ENCODE peak calls at places on chromosomes 1 and 21, in nine cellular contexts. R, T, W, S, I, C, Q, Y and X are unnamed samples.

GRCh38 chr1:30816211-30817082 is 58.9 kb upstream of the LAPTM5 start:
- DNase-seq in W (peak; percentile 89), S (peak; percentile 45), I (no peak), R (no peak), Y (peak; percentile 83), T (peak; percentile 32), Q (peak; percentile 88), C (peak; percentile 91), X (no peak)

GRCh38 chr1:179677882-179678281 is 65.2 kb upstream of the FAM163A start:
- DNase-seq in S (no peak), Q (no peak), C (no peak), W (no peak), I (no peak), R (no peak), T (no peak), Y (no peak), X (no peak)

GRCh38 chr1:200250469-200250868 is 159.4 kb downstream of the ZNF281 start:
- DNase-seq in C (no peak), Y (no peak), T (no peak), I (no peak), Q (no peak), S (no peak), W (no peak), R (no peak), X (no peak)

GRCh38 chr1:80593197-80593596 is 1207.5 kb upstream of the ADGRL2 start:
- DNase-seq in I (no peak), Q (no peak), Y (no peak), C (no peak), T (no peak), W (no peak), S (no peak), R (no peak), X (no peak)

GRCh38 chr21:33123396-33124120 is 53.6 kb downstream of the OLIG1 start:
- DNase-seq in C (no peak), Q (no peak), S (no peak), R (no peak), Y (no peak), I (no peak), W (peak; percentile 19), T (no peak), X (no peak)

GRCh38 chr1:82366694-82367093 is 566.0 kb downstream of the ADGRL2 start:
- DNase-seq in Q (no peak), W (peak; percentile 90), T (no peak), R (no peak), I (no peak), Y (no peak), C (no peak), S (no peak), X (no peak)

GRCh38 chr1:174800221-174800791 is 199.4 kb upstream of the CACYBP start:
- DNase-seq in W (no peak), Y (peak; percentile 5), I (no peak), Q (no peak), T (no peak), R (peak; percentile 36), S (no peak), C (no peak), X (no peak)

GRCh38 chr1:248670003-248670402 is 14.7 kb upstream of the OR2T27 start:
- DNase-seq in W (no peak), I (no peak), R (no peak), C (no peak), Y (no peak), S (no peak), T (no peak), Q (peak; percentile 6), X (no peak)

DNA sequence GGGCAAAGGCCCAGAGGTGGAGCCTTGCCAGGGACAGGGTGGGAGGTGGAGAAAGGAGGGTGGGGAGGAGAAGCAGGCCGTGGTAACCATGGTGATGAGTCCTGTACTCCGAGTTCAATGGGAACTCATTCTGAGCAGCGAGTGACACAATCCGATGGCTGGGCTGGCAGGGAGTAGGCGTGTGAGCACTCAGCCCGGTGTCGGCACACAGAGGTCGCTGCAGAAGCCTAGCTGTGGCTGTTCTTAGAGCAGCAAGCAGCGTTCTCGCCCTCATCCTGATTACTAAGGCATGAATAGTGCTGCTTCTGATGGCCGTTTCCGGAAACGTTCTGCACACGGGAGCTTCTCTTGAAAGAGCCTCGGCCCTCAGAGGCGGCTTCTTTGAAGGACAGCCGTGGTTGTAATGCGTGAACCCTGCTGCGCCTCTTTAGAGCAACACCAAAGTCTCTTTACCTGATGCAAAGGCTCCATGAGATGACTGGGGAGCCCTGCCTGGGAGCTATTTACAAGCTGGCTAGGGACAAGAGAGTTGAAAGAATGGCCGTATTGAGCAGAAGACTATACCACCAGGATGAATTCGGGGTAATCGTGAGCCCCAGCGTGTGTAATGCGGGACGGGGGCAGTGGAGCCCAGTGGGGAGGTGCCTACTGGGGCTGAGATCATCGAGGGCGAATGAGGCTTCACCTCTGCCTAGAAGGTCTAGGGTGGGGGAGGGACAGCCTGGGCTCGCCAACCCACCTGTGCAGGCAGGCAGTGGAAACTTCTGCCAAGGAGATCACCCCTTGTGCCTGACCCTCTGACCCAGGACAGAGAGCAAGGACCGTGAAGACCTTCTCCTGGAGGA is 72.8 kb upstream of the PAX7 start:
- DNase-seq in Q (peak; percentile 1), T (no peak), W (peak; percentile 47), R (no peak), S (no peak), I (no peak), C (peak; percentile 89), Y (peak; percentile 6), X (no peak)
- TF ChIP-seq CTCF in Q (no peak), T (no peak), W (peak; percentile 4), R (no peak), S (no peak), I (no peak), C (peak; percentile 30), Y (no peak), X (no peak)

GRCh38 chr1:235156265-235156664 is 4.8 kb downstream of the RBM34 start:
- DNase-seq in Y (no peak), T (no peak), I (no peak), W (no peak), R (no peak), Q (no peak), C (no peak), S (no peak), X (no peak)
- TF ChIP-seq CTCF in Y (no peak), T (no peak), I (no peak), W (no peak), R (no peak), Q (no peak), C (no peak), S (no peak), X (no peak)

GRCh38 chr1:153549741-153550397 is 811 bp upstream of the S100A3 start:
- DNase-seq in W (no peak), Q (no peak), Y (no peak), T (no peak), R (no peak), I (no peak), S (no peak), C (peak; percentile 17), X (no peak)

GRCh38 chr1:153550398-153550758 is 1.3 kb upstream of the S100A3 start:
- DNase-seq in W (no peak), R (no peak), S (no peak), Q (no peak), Y (no peak), C (no peak), I (no peak), T (no peak), X (no peak)

GRCh38 chr1:153547560-153548551 is 1.2 kb downstream of the S100A3 start:
- DNase-seq in Q (no peak), R (no peak), W (no peak), I (no peak), C (peak; percentile 28), T (peak; percentile 17), S (no peak), Y (no peak), X (no peak)

GRCh38 chr1:153550827-153551512 is 1.9 kb upstream of the S100A3 start:
- DNase-seq in Y (no peak), W (no peak), R (no peak), C (peak; percentile 17), Q (no peak), S (no peak), T (no peak), I (no peak), X (no peak)

DNA sequence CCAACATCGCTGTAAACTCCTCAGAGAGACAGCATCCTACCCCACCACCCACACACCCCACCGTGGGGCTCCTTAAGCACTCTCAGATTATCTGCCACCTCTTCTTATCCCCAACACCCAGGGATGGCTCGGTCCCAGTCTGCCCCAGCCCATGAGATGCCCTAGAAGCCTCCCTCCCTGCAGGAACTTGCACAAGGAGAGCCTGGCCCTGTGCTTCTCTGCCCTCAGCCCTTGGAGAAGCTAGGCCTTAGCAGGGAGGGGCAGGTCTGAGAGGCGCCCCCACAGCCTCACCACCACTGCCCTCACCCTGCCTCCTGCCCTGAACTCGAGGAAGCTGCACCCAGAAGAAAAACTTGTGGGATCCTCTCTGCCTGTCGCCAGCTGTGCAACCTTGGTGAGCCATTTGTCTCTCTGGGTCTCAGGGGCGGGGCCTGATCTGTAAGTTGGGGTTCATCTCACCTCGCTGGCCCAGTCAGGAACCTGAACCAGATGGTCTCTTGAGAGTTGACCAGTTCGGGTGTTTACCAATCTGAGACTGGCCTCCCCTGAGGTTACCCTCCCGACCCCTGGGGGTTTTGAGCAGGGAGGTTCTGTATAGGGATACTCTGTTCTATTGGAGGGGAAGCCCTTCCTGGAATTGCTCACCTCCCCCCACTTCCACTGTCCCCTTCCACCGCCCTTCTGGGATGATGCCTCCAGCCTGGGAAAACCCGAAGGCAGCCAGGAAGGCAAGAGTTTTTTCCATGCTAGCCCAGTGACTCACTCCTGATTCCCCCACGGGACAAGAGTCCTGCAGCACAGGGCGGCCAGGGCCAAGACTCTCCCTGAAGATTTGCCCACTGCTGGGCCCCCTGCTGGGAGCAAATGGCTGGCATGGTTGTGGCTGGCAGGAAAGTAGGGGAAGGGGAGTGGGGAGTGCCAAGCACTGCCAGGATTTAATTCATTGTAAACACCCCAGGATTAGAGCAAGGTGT is at the start of gene S100A3:
- DNase-seq in Y (peak; percentile 92), T (peak; percentile 81), S (no peak), R (no peak), I (no peak), C (peak; percentile 25), W (peak; percentile 77), Q (peak; percentile 95), X (no peak)
- TF ChIP-seq CTCF in Y (peak; percentile 43), T (no peak), S (no peak), R (no peak), I (no peak), C (no peak), W (peak; percentile 16), Q (peak; percentile 16), X (no peak)

GRCh38 chr1:18967066-18967690 is 10.7 kb upstream of the IFFO2 start:
- DNase-seq in T (no peak), W (no peak), S (no peak), Y (no peak), I (no peak), R (no peak), C (no peak), Q (no peak), X (no peak)

GRCh38 chr1:18962855-18963737 is 6.6 kb upstream of the IFFO2 start:
- DNase-seq in W (no peak), Q (no peak), I (no peak), C (no peak), Y (no peak), R (no peak), S (no peak), T (no peak), X (no peak)

GRCh38 chr1:18962121-18962721 is 5.7 kb upstream of the IFFO2 start:
- DNase-seq in T (peak; percentile 77), Y (peak; percentile 91), Q (peak; percentile 15), I (no peak), W (no peak), R (no peak), S (no peak), C (no peak), X (no peak)

GRCh38 chr1:18963968-18964367 is 7.5 kb upstream of the IFFO2 start:
- DNase-seq in Q (no peak), Y (no peak), C (no peak), T (no peak), S (no peak), W (no peak), I (no peak), R (no peak), X (no peak)

GRCh38 chr1:18965206-18966173 is 9.0 kb upstream of the IFFO2 start:
- DNase-seq in W (peak; percentile 80), S (no peak), I (no peak), T (no peak), Q (no peak), Y (peak; percentile 80), C (peak; percentile 59), R (no peak), X (no peak)
- TF ChIP-seq CTCF in W (no peak), S (no peak), I (no peak), T (no peak), Q (no peak), Y (peak; percentile 7), C (no peak), R (no peak), X (peak; percentile 33)